ENCODE peak calls at places on chromosomes 5 and 9, in five cellular contexts. H is PC-3, N is suprapubic skin, M is choroid plexus epithelial cell, K is upper lobe of right lung. S is an unnamed sample.
A peak's percentile ranks its signal among the peaks of the same experiment; 100 is the strongest.

GRCh38 chr5:103450333-103451061 is 112.1 kb downstream of the NUDT12 start:
- DNase-seq in N (no peak), M (peak; percentile 88), H (peak; percentile 87), K (no peak), S (no peak)

GRCh38 chr5:106876665-106877194 is 794.0 kb downstream of the EFNA5 start:
- DNase-seq in M (peak; percentile 13), K (no peak), N (no peak), H (no peak), S (no peak)

GRCh38 chr5:16690243-16690839 is 73.5 kb upstream of the RETREG1 start:
- DNase-seq in H (peak; percentile 87), N (no peak), K (no peak), M (peak; percentile 66), S (no peak)

GRCh38 chr5:163504091-163504931 is 1.1 kb upstream of the MAT2B start:
- DNase-seq in N (no peak), K (no peak), H (peak; percentile 56), M (peak; percentile 69), S (no peak)

GRCh38 chr5:4857761-4858160 is 282.4 kb upstream of the ADAMTS16 start:
- DNase-seq in M (no peak), K (no peak), H (no peak), N (no peak), S (no peak)

GRCh38 chr5:78162253-78162862 is 132.1 kb downstream of the AP3B1 start:
- DNase-seq in M (peak; percentile 71), H (peak; percentile 7), K (no peak), N (no peak), S (no peak)

GRCh38 chr5:131280417-131280816 is 16.6 kb downstream of the CDC42SE2 start:
- DNase-seq in M (no peak), H (no peak), K (no peak), N (no peak), S (no peak)

GRCh38 chr5:103469288-103470065 is 93.1 kb downstream of the NUDT12 start:
- DNase-seq in M (peak; percentile 41), N (no peak), H (peak; percentile 90), K (no peak), S (no peak)

GRCh38 chr5:76451046-76451701 is 48.1 kb downstream of the IQGAP2 start:
- DNase-seq in K (no peak), N (no peak), H (no peak), M (no peak), S (no peak)

GRCh38 chr9:114434878-114435311 is 47.1 kb upstream of the AKNA start:
- DNase-seq in K (no peak), H (peak; percentile 49), M (peak; percentile 64), N (no peak), S (peak; percentile 41)

GRCh38 chr5:74765201-74765600 is 1.7 kb downstream of the GFM2 start:
- DNase-seq in H (peak; percentile 13), M (peak; percentile 29), N (no peak), K (no peak), S (no peak)

GRCh38 chr9:130237763-130238524 is 27.6 kb upstream of the HMCN2 start:
- DNase-seq in K (peak; percentile 84), N (no peak), H (no peak), M (no peak), S (no peak)

GRCh38 chr5:160155017-160155725 is 35.9 kb upstream of the PWWP2A start:
- DNase-seq in N (no peak), H (peak; percentile 59), M (no peak), K (no peak), S (no peak)

GRCh38 chr9:10612649-10613398 is at the start of gene PTPRD:
- DNase-seq in M (peak; percentile 46), H (peak; percentile 77), N (no peak), K (peak; percentile 83), S (no peak)

GRCh38 chr9:80467632-80468031 is 895.9 kb downstream of the TLE4 start:
- DNase-seq in M (peak; percentile 15), H (peak; percentile 20), N (no peak), K (no peak), S (no peak)

GRCh38 chr5:175479125-175479881 is 943 bp downstream of the SFXN1 start:
- DNase-seq in N (no peak), H (no peak), K (no peak), M (no peak), S (no peak)

GRCh38 chr5:158812381-158812780 is 287.3 kb downstream of the EBF1 start:
- DNase-seq in H (no peak), N (no peak), K (no peak), M (no peak), S (no peak)

GRCh38 chr5:161287436-161287835 is 259.1 kb downstream of the GABRB2 start:
- DNase-seq in K (no peak), H (no peak), M (no peak), N (no peak), S (no peak)

GRCh38 chr9:68515304-68516017 is 25.2 kb downstream of the TMEM252 start:
- DNase-seq in H (peak; percentile 69), N (no peak), M (peak; percentile 98), K (no peak), S (peak; percentile 78)

GRCh38 chr5:153714732-153715287 is 224.3 kb downstream of the GRIA1 start:
- DNase-seq in M (no peak), N (no peak), H (no peak), K (no peak), S (no peak)

GRCh38 chr5:97427235-97427634 is 244.2 kb upstream of the RIOK2 start:
- DNase-seq in M (no peak), K (no peak), N (no peak), H (no peak), S (no peak)

GRCh38 chr5:141478321-141478945 is 2.7 kb downstream of the PCDHGC3 start:
- DNase-seq in K (peak; percentile 91), N (no peak), H (no peak), M (no peak), S (no peak)
- H3K4me3 ChIP-seq in K (peak overlapping the region; percentile 64), N (peak overlapping the region; percentile 80), H (no peak overlapping the region), M (peak overlapping the region; percentile 80), S (peak overlapping the region; percentile 88)

GRCh38 chr5:177516601-177517568 is at the start of gene DDX41:
- DNase-seq in K (peak; percentile 97), M (peak; percentile 99), H (peak; percentile 99), N (peak; percentile 99), S (peak; percentile 99)

GRCh38 chr5:177512736-177513380 is 3.2 kb upstream of the DOK3 start:
- DNase-seq in K (no peak), H (no peak), N (no peak), M (no peak), S (peak; percentile 72)

GRCh38 chr5:177513500-177513899 is 3.3 kb downstream of the DDX41 start:
- DNase-seq in K (no peak), N (no peak), M (no peak), H (no peak), S (no peak)

GRCh38 chr5:177514541-177514940 is 2.2 kb downstream of the DDX41 start:
- DNase-seq in H (no peak), N (no peak), K (no peak), M (no peak), S (no peak)

GRCh38 chr5:177515580-177515979 is 1.2 kb downstream of the DDX41 start:
- DNase-seq in M (no peak), N (no peak), K (no peak), H (no peak), S (peak; percentile 69)
- H3K4me3 ChIP-seq in M (no peak overlapping the region), N (peak overlapping the region; percentile 98), K (peak overlapping the region; percentile 95), H (peak overlapping the region; percentile 98), S (peak overlapping the region; percentile 100)

GRCh38 chr5:156920861-156921431 is 42.1 kb downstream of the TIMD4 start:
- DNase-seq in M (no peak), K (no peak), N (no peak), H (no peak), S (no peak)

GRCh38 chr5:156920042-156920860 is 42.8 kb downstream of the TIMD4 start:
- DNase-seq in M (no peak), K (no peak), H (peak; percentile 22), N (no peak), S (no peak)

GRCh38 chr5:156918311-156918845 is 44.6 kb downstream of the TIMD4 start:
- DNase-seq in K (no peak), M (no peak), N (no peak), H (no peak), S (no peak)

GRCh38 chr5:156927545-156927944 is 35.5 kb downstream of the TIMD4 start:
- DNase-seq in N (no peak), M (no peak), H (no peak), K (no peak), S (no peak)

DNA sequence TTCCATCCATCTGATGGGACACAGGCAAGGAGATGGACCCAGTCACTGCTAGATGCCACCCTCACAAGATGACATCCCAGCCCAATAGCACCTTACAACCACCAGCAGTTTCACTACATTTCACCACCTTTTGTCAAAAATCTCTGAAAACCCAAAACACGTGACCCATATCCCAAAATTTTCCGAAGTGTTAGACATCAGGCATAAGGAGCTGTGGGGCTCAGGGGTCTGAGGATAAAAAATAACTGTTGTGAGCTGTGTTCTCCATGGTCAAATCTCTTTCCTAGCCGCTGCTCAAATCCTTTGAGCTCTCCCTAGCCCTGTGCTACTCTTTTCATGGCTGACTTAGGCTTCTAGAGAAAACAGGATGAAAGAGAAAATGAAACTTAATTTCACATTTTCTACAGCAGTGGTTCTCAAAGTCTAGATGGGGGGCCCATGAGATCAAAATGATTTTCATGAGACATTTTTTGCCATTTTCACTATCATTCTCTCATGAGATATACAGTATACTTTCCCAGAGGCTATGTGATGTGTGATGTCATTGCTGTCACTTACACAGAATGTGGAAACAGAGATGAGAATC is 40.7 kb downstream of the TIMD4 start:
- DNase-seq in N (no peak), H (no peak), M (no peak), K (no peak), S (no peak)
- H3K4me3 ChIP-seq in N (no peak overlapping the region), H (no peak overlapping the region), M (no peak overlapping the region), K (no peak overlapping the region), S (no peak overlapping the region)

GRCh38 chr5:128493657-128494329 is 44.3 kb downstream of the FBN2 start:
- DNase-seq in H (peak; percentile 39), M (no peak), K (no peak), N (no peak), S (no peak)

GRCh38 chr5:128491291-128491690 is 46.8 kb downstream of the FBN2 start:
- DNase-seq in M (peak; percentile 59), N (no peak), H (no peak), K (no peak), S (no peak)

GRCh38 chr5:128498844-128499455 is 39.1 kb downstream of the FBN2 start:
- DNase-seq in H (peak; percentile 70), M (peak; percentile 90), K (no peak), N (no peak), S (no peak)

DNA sequence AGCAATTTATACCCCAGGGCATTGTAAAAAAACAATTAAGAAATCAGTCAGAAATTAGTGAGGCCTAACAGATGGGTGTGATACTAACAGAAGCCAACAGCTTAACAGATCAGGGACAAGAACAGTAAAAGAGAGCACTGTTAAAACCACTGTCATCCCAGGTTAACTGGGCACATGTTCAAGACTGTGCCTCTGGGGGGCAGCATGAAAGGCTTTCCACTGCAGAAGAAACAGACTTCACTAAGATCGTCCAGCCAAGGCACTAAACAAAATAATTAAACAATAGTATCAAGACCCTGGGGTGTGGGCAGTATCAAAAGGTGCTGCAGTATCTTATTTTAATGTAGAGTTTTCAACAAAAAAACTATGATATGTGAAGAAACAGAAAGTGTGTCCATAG is 43.5 kb downstream of the FBN2 start:
- DNase-seq in H (peak; percentile 34), M (peak; percentile 30), N (no peak), K (no peak), S (no peak)
- H3K4me3 ChIP-seq in H (no peak overlapping the region), M (no peak overlapping the region), N (no peak overlapping the region), K (no peak overlapping the region), S (no peak overlapping the region)

GRCh38 chr9:19787672-19788071 is 1.2 kb downstream of the SLC24A2 start:
- DNase-seq in N (no peak), M (no peak), H (no peak), K (no peak), S (no peak)
- H3K4me3 ChIP-seq in N (no peak overlapping the region), M (no peak overlapping the region), H (no peak overlapping the region), K (no peak overlapping the region), S (no peak overlapping the region)

GRCh38 chr5:522899-523657 is 1.2 kb downstream of the SLC9A3 start:
- DNase-seq in H (no peak), M (no peak), K (no peak), N (no peak), S (no peak)
- H3K4me3 ChIP-seq in H (no peak overlapping the region), M (no peak overlapping the region), K (no peak overlapping the region), N (peak overlapping the region; percentile 33), S (peak overlapping the region; percentile 63)

S was measured in coronary artery.